ENCODE peak calls at places on chromosomes 2 and 18, in eight cellular contexts. T, A, Q, S, H, C, I and O are unnamed samples.
A peak's percentile ranks its signal among the peaks of the same experiment; 100 is the strongest.

GRCh38 chr2:39179974-39180960 is 59.4 kb upstream of the SOS1 start:
- DNase-seq in I (peak; percentile 14), H (no peak), S (no peak), A (no peak), T (no peak), Q (no peak), C (no peak), O (no peak)

GRCh38 chr2:8567469-8568108 is 114.3 kb upstream of the ID2 start:
- DNase-seq in T (no peak), C (no peak), Q (no peak), S (no peak), I (no peak), A (no peak), H (no peak), O (no peak)

GRCh38 chr2:72330673-72331072 is 183.0 kb upstream of the CYP26B1 start:
- DNase-seq in Q (no peak), I (no peak), C (no peak), A (no peak), H (no peak), T (peak; percentile 13), S (no peak), O (no peak)

GRCh38 chr2:198065327-198065726 is 260.9 kb downstream of the PLCL1 start:
- DNase-seq in T (no peak), I (no peak), A (no peak), C (no peak), H (no peak), S (no peak), Q (no peak), O (no peak)

GRCh38 chr2:200905618-200906296 is 16.6 kb downstream of the NIF3L1 start:
- DNase-seq in S (peak; percentile 79), T (peak; percentile 75), H (peak; percentile 57), A (peak; percentile 72), Q (no peak), I (peak; percentile 82), C (peak; percentile 79), O (peak; percentile 58)

GRCh38 chr18:24296273-24296672 is 101.4 kb downstream of the OSBPL1A start:
- DNase-seq in S (no peak), Q (no peak), I (no peak), A (no peak), H (no peak), C (no peak), T (no peak), O (no peak)

GRCh38 chr2:168773719-168774521 is 28.5 kb upstream of the NOSTRIN start:
- DNase-seq in C (peak; percentile 83), Q (no peak), T (peak; percentile 71), A (peak; percentile 73), S (peak; percentile 85), I (peak; percentile 66), H (peak; percentile 60), O (peak; percentile 14)

GRCh38 chr2:40103590-40103989 is 324.5 kb upstream of the THUMPD2 start:
- DNase-seq in I (no peak), C (no peak), S (no peak), Q (no peak), T (no peak), H (no peak), A (no peak), O (no peak)

GRCh38 chr2:120261387-120262006 is 8.8 kb downstream of the RALB start:
- DNase-seq in T (no peak), H (no peak), C (no peak), A (no peak), Q (no peak), S (no peak), I (no peak), O (no peak)

GRCh38 chr2:171922230-171923022 is at the start of gene HAT1:
- DNase-seq in H (peak; percentile 97), Q (peak; percentile 98), C (peak; percentile 98), T (peak; percentile 94), A (peak; percentile 98), I (peak; percentile 99), S (peak; percentile 97), O (peak; percentile 98)

GRCh38 chr2:237497009-237497819 is 10.2 kb downstream of the MLPH start:
- DNase-seq in I (no peak), C (no peak), S (no peak), A (peak; percentile 42), T (no peak), Q (no peak), H (no peak), O (no peak)

GRCh38 chr18:48801728-48802542 is 148.8 kb downstream of the SMAD7 start:
- DNase-seq in T (no peak), H (peak; percentile 5), C (peak; percentile 61), S (no peak), A (peak; percentile 2), Q (peak; percentile 52), I (peak; percentile 67), O (no peak)

GRCh38 chr18:5488844-5489243 is 55.0 kb downstream of the EPB41L3 start:
- DNase-seq in T (peak; percentile 3), Q (no peak), H (peak; percentile 47), A (no peak), I (no peak), C (no peak), S (no peak), O (no peak)

GRCh38 chr2:19419211-19419880 is 60.9 kb upstream of the OSR1 start:
- DNase-seq in I (no peak), A (no peak), T (no peak), Q (no peak), H (no peak), S (no peak), C (no peak), O (no peak)

GRCh38 chr2:19416083-19416482 is 57.7 kb upstream of the OSR1 start:
- DNase-seq in C (no peak), I (no peak), A (no peak), T (no peak), Q (no peak), H (no peak), S (no peak), O (no peak)

DNA sequence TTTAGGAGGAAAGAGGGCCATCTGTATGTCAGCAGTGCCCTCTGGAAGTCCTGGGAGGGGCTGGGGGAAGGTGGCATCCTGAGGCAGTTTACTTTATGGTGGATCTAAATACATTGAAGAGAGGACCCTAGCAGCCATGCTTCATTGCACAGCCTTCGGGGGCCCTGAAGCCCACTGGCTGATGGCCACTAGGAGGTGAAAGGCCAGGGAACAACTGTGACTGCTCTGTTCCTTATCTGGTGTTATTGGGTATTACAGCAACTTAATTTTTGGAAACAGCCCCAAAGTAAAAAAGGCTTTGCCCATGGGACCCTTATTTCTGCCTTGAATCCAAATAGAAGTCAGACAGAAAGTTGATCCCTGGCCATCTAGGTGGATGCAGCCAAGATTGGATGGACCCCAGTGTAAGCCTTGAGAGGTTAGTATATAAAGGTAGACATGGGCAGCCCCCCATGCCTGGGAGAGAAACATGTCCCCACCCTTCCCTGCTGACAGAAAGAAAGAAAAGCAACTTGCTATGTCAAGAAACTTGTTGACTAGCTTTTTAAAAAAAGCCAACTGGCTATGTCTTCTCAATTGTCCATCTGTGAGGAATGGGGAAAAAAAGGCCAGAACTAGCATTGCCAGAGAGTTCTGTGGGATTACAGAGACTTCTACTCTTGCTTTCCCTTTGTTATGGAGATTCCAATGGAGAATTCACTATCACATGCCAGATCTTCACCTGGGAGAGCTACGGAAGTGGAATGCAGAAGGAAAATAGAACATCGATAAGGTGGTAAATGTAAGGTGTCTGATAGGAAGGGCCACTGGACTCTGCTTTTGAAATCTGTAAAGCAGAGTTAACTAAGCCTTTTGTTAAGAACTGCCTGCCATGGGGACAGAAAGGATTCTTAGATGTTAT is 58.6 kb upstream of the OSR1 start:
- DNase-seq in H (no peak), Q (no peak), T (no peak), A (no peak), S (no peak), I (no peak), C (no peak), O (no peak)
- TF ChIP-seq CTCF in H (no peak), Q (no peak), T (no peak), A (no peak), S (no peak), I (no peak), C (no peak), O (no peak)

DNA sequence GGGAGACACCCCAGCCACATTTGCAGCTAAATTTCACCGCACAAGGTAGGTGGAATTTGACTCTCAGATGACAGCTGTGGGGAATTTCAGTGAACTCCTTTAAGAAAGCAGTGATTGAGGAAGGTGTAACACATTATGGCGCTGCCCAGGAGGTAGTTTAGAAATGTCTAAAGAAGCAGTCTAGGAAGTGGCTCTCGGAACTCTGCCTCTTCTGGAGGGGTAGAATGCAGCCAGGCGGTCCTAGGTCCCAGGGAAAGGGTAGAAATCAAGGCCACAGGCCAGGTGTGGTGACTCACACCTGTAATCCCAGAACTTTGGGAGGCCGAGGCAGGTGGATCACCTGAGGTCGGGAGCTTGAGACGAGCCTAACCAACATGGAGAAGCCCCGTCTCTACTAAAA is 179.0 kb upstream of the HAAO start:
- DNase-seq in I (no peak), Q (no peak), H (no peak), S (no peak), A (no peak), C (no peak), T (no peak), O (no peak)
- TF ChIP-seq CTCF in I (no peak), Q (no peak), H (no peak), S (no peak), A (no peak), C (no peak), T (no peak), O (no peak)

GRCh38 chr18:62458346-62458745 is 64.5 kb upstream of the ZCCHC2 start:
- DNase-seq in Q (no peak), H (no peak), C (no peak), A (no peak), T (peak; percentile 36), S (no peak), I (no peak), O (no peak)
- TF ChIP-seq CTCF in Q (no peak), H (no peak), C (no peak), A (no peak), T (peak; percentile 42), S (no peak), I (no peak), O (no peak)

DNA sequence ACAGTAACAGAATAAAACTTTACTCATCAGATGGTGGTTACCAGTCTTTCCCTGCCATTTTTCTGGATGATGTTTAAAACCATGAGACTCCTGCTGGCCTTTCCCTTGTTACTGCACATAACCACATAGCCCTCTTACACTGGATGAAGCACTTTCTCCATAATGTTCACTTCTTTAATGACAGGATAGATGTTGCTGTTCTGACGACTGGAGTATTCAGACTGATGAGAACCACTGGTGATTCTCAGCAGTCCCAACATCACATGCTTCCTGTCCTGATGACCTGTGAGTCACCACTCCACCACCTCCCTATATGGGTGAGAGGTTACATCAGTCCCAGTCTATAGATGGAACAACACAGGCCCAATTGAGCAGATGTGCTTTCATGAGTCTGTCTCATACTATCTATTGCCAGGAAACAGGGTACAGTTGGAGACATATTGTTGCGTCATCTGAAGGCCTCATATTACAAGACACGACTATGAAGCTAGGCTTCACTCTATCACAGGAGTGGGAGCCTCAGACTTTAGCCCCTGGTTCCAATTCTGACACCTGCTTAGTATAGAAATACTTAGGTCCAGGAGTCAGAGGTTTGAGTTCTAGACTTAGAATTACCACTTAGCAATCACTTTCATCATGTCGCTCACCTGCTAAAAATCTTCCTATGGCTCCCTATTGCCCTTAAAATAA is 145.7 kb upstream of the KLF7 start:
- DNase-seq in T (peak; percentile 46), C (peak; percentile 72), I (peak; percentile 23), A (no peak), Q (no peak), S (no peak), H (no peak), O (no peak)
- TF ChIP-seq CTCF in T (no peak), C (no peak), I (peak; percentile 10), A (no peak), Q (no peak), S (no peak), H (no peak), O (peak; percentile 24)